ENCODE peak calls at places on chromosomes 3 and 15, in nine cellular contexts. B is MM.1S, V is neural progenitor cell, O is adipocyte, M is GM23248, R is colonic mucosa, U is K562, K is mesenchymal stem cell, X is GM12878. C is an unnamed sample.
A peak's percentile ranks its signal among the peaks of the same experiment; 100 is the strongest.

GRCh38 chr15:58040117-58040516 is 25.4 kb downstream of the ALDH1A2 start:
- DNase-seq in B (no peak), V (no peak), O (no peak), M (no peak), R (no peak), U (no peak), K (no peak), X (no peak), C (no peak)

GRCh38 chr15:26007151-26007550 is 144.0 kb upstream of the ATP10A start:
- DNase-seq in B (no peak), V (no peak), O (no peak), M (no peak), R (no peak), U (no peak), K (no peak), X (no peak), C (no peak)

GRCh38 chr3:186046838-186047237 is 62.1 kb downstream of the ETV5 start:
- DNase-seq in B (no peak), V (no peak), O (no peak), M (no peak), R (no peak), U (no peak), K (no peak), X (no peak), C (no peak)

GRCh38 chr15:65101891-65102708 is 12.9 kb downstream of the UBAP1L start:
- DNase-seq in B (no peak), V (peak; percentile 61), O (no peak), M (no peak), R (no peak), U (no peak), K (no peak), X (no peak), C (peak; percentile 78)

GRCh38 chr3:175413926-175414325 is 554.8 kb downstream of the NAALADL2 start:
- DNase-seq in B (no peak), V (no peak), O (no peak), M (no peak), R (no peak), U (no peak), K (no peak), X (no peak), C (no peak)

GRCh38 chr3:100506355-100506754 is 13.9 kb downstream of the TMEM45A start:
- DNase-seq in B (no peak), V (no peak), O (peak; percentile 10), M (peak; percentile 24), R (no peak), U (no peak), K (no peak), X (no peak), C (no peak)

GRCh38 chr3:37510749-37511148 is 336.4 kb upstream of the LRRFIP2 start:
- DNase-seq in B (no peak), V (no peak), O (no peak), M (no peak), R (no peak), U (no peak), K (no peak), X (no peak), C (no peak)

GRCh38 chr3:58198362-58198761 is 12.4 kb downstream of the DNASE1L3 start:
- DNase-seq in B (no peak), V (no peak), O (no peak), M (no peak), R (no peak), U (no peak), K (no peak), X (no peak), C (no peak)

GRCh38 chr3:123120546-123120945 is 53.7 kb downstream of the PDIA5 start:
- DNase-seq in B (no peak), V (no peak), O (no peak), M (no peak), R (no peak), U (no peak), K (no peak), X (no peak), C (no peak)

GRCh38 chr3:55877703-55878102 is 390.6 kb upstream of the WNT5A start:
- DNase-seq in B (no peak), V (peak; percentile 47), O (no peak), M (no peak), R (no peak), U (no peak), K (no peak), X (no peak), C (no peak)

GRCh38 chr15:51318382-51319150 is 19.8 kb downstream of the CYP19A1 start:
- DNase-seq in B (no peak), V (no peak), O (peak; percentile 13), M (peak; percentile 61), R (no peak), U (no peak), K (peak; percentile 23), X (no peak), C (no peak)

GRCh38 chr15:88657326-88658069 is 18.7 kb downstream of the ISG20 start:
- DNase-seq in B (peak; percentile 68), V (peak; percentile 79), O (peak; percentile 79), M (peak; percentile 81), R (no peak), U (peak; percentile 70), K (peak; percentile 29), X (no peak), C (no peak)

GRCh38 chr3:197023241-197023997 is 6.2 kb downstream of the MELTF start:
- DNase-seq in B (peak; percentile 46), V (no peak), O (no peak), M (no peak), R (no peak), U (no peak), K (no peak), X (peak; percentile 76), C (no peak)

GRCh38 chr15:101025896-101026631 is 106.9 kb downstream of the LRRK1 start:
- DNase-seq in B (no peak), V (no peak), O (no peak), M (no peak), R (peak; percentile 12), U (no peak), K (no peak), X (no peak), C (peak; percentile 61)

GRCh38 chr3:184018424-184018973 is 815 bp upstream of the ABCC5 start:
- DNase-seq in B (no peak), V (no peak), O (no peak), M (no peak), R (no peak), U (no peak), K (no peak), X (no peak), C (no peak)

GRCh38 chr15:81235781-81236507 is 39.3 kb downstream of the IL16 start:
- DNase-seq in B (no peak), V (no peak), O (peak; percentile 78), M (peak; percentile 96), R (no peak), U (peak; percentile 23), K (no peak), X (no peak), C (no peak)

GRCh38 chr3:683770-684169 is 409.1 kb upstream of the CNTN6 start:
- DNase-seq in B (no peak), V (no peak), O (no peak), M (no peak), R (no peak), U (no peak), K (no peak), X (no peak), C (no peak)
- H3K9me3 ChIP-seq in B (no peaks in the 10 kb centered on the region), V (no peaks in the 10 kb centered on the region), O (no peaks in the 10 kb centered on the region), M (no peaks in the 10 kb centered on the region), R (no peaks in the 10 kb centered on the region), U (peaks cover 2% of the 10 kb centered on the region), K (no peaks in the 10 kb centered on the region), X (no peaks in the 10 kb centered on the region), C (no peaks in the 10 kb centered on the region)

GRCh38 chr3:127650236-127650635 is 21.3 kb downstream of the PODXL2 start:
- DNase-seq in B (no peak), V (no peak), O (no peak), M (no peak), R (no peak), U (no peak), K (no peak), X (no peak), C (no peak)

GRCh38 chr3:127647171-127647884 is 18.3 kb downstream of the PODXL2 start:
- DNase-seq in B (no peak), V (peak; percentile 25), O (no peak), M (no peak), R (no peak), U (no peak), K (no peak), X (no peak), C (no peak)

GRCh38 chr3:127645371-127646015 is 16.5 kb downstream of the PODXL2 start:
- DNase-seq in B (no peak), V (no peak), O (no peak), M (no peak), R (no peak), U (no peak), K (no peak), X (no peak), C (no peak)

GRCh38 chr3:127644641-127645040 is 15.7 kb downstream of the PODXL2 start:
- DNase-seq in B (no peak), V (no peak), O (no peak), M (no peak), R (no peak), U (no peak), K (no peak), X (no peak), C (no peak)

DNA sequence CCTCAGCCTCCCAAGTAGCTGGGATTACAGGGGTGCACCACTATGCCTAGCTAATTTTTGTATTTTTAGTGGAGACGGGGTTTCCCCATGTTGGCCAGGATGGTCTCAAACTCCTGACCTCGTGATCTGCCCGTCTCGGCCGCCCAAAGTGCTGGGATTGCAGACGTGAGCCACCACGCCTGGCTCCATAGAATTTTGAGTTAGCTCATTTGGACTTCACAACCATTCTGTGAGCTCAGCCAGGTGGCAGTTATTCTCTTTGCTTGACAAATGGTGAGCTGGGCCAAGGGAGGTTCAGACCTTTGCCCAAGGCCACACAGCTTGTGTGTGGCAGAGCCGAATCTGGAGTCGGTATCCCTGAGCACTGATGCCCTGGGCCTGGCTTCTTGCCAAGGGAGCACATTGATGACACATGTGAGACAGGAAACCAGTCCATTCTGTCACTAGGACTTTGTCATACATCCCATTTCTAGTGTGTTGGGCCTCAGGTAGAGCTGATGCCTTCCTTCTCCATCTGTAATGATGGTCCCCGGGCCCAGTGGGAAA is 17.6 kb downstream of the PODXL2 start:
- DNase-seq in B (no peak), V (no peak), O (no peak), M (peak; percentile 21), R (no peak), U (no peak), K (no peak), X (no peak), C (no peak)
- H3K9ac ChIP-seq in B (no peak overlapping the region), V (no peak overlapping the region), O (no peak overlapping the region), M (no peak overlapping the region), R (no peak overlapping the region), U (no peak overlapping the region), K (no peak overlapping the region), X (no peak overlapping the region), C (no peak overlapping the region)

GRCh38 chr3:120678984-120679383 is 3.1 kb downstream of the HGD start:
- DNase-seq in B (peak; percentile 32), V (no peak), O (no peak), M (peak; percentile 29), R (peak; percentile 24), U (no peak), K (no peak), X (no peak), C (no peak)
- H3K4me3 ChIP-seq in B (no peak overlapping the region), V (no peak overlapping the region), O (peak overlapping the region; percentile 71), M (peak overlapping the region; percentile 58), R (no peak overlapping the region), U (no peak overlapping the region), K (peak overlapping the region; percentile 52), X (no peak overlapping the region), C (peak overlapping the region; percentile 82)

DNA sequence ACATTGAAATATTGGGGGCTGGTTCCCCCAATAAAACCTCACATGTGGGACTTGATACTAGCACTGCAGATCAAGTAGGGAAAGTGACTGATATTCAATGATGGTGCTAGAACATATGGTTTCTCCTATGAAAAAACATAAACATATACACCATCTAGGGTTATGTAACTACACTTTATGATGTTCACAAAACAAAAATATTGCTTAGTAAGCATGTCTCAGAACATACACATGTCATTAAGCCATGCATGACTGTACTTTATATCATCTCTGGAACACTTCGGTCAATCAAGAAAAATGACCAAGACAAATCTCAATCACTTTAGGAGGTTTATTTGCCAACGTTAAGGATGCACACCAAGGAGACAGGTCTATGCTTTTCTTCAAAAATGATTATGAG is 57.4 kb downstream of the ZNF717 start:
- DNase-seq in B (no peak), V (no peak), O (no peak), M (no peak), R (no peak), U (no peak), K (no peak), X (no peak), C (no peak)
- H3K9me3 ChIP-seq in B (no peaks in the 10 kb centered on the region), V (peaks cover 4% of the 10 kb centered on the region), O (peaks cover 98% of the 10 kb centered on the region), M (no peaks in the 10 kb centered on the region), R (no peaks in the 10 kb centered on the region), U (no peaks in the 10 kb centered on the region), K (peaks cover 92% of the 10 kb centered on the region), X (peaks cover 5% of the 10 kb centered on the region), C (peaks cover 34% of the 10 kb centered on the region)